ENCODE peak calls at places on chromosomes 16 and 17, in four cellular contexts. K is A549, Z is sigmoid colon, T is upper lobe of left lung. H is an unnamed sample.

GRCh38 chr16:85984947-85985451 is 86.0 kb downstream of the IRF8 start:
- DNase-seq in K (no peak), Z (peak), T (no peak), H (no peak)

GRCh38 chr17:74179576-74179975 is 23.9 kb upstream of the RPL38 start:
- DNase-seq in Z (no peak), T (no peak), K (no peak), H (no peak)

GRCh38 chr16:17105239-17105721 is 365.5 kb downstream of the XYLT1 start:
- DNase-seq in K (no peak), Z (no peak), T (no peak), H (no peak)

GRCh38 chr16:2507679-2508064 is 6.1 kb upstream of the ATP6V0C start:
- DNase-seq in Z (peak), T (peak), K (no peak), H (no peak)

GRCh38 chr17:56812971-56813388 is 20.7 kb downstream of the C17orf67 start:
- DNase-seq in K (no peak), T (no peak), Z (no peak), H (no peak)

GRCh38 chr16:27327586-27327915 is 13.8 kb downstream of the IL4R start:
- DNase-seq in K (no peak), Z (no peak), T (no peak), H (no peak)

GRCh38 chr16:70740919-70741778 is 55.3 kb upstream of the MTSS2 start:
- DNase-seq in T (no peak), Z (no peak), K (no peak), H (no peak)

GRCh38 chr17:35811759-35812158 is 2.5 kb downstream of the TAF15 start:
- DNase-seq in K (no peak), T (no peak), Z (no peak), H (no peak)

GRCh38 chr17:50881182-50881581 is 15.0 kb upstream of the TOB1 start:
- DNase-seq in T (no peak), Z (no peak), K (no peak), H (no peak)

GRCh38 chr17:74417178-74418045 is 14.5 kb upstream of the GPRC5C start:
- DNase-seq in Z (no peak), T (peak), K (peak), H (no peak)

GRCh38 chr16:2856061-2856670 is 1.8 kb downstream of the PRSS22 start:
- DNase-seq in K (no peak), Z (no peak), T (peak), H (no peak)

GRCh38 chr16:81896902-81897301 is 114.4 kb downstream of the SDR42E1 start:
- DNase-seq in Z (peak), K (no peak), T (no peak), H (no peak)

GRCh38 chr16:86888240-86889044 is 310.1 kb downstream of the FOXL1 start:
- DNase-seq in K (peak), Z (no peak), T (no peak), H (no peak)

GRCh38 chr17:77516902-77517301 is 376.1 kb downstream of the SEC14L1 start:
- DNase-seq in Z (no peak), T (no peak), K (no peak), H (no peak)

GRCh38 chr16:1492082-1492922 is 858 bp upstream of the TELO2 start:
- DNase-seq in Z (no peak), K (no peak), T (no peak), H (no peak)

GRCh38 chr16:1493746-1494094 is 560 bp downstream of the TELO2 start:
- DNase-seq in Z (no peak), T (no peak), K (peak), H (no peak)

GRCh38 chr16:1494129-1494640 is 1.0 kb downstream of the TELO2 start:
- DNase-seq in T (peak), Z (peak), K (peak), H (no peak)

GRCh38 chr16:1494711-1495110 is 1.6 kb downstream of the TELO2 start:
- DNase-seq in Z (peak), T (no peak), K (no peak), H (no peak)

DNA sequence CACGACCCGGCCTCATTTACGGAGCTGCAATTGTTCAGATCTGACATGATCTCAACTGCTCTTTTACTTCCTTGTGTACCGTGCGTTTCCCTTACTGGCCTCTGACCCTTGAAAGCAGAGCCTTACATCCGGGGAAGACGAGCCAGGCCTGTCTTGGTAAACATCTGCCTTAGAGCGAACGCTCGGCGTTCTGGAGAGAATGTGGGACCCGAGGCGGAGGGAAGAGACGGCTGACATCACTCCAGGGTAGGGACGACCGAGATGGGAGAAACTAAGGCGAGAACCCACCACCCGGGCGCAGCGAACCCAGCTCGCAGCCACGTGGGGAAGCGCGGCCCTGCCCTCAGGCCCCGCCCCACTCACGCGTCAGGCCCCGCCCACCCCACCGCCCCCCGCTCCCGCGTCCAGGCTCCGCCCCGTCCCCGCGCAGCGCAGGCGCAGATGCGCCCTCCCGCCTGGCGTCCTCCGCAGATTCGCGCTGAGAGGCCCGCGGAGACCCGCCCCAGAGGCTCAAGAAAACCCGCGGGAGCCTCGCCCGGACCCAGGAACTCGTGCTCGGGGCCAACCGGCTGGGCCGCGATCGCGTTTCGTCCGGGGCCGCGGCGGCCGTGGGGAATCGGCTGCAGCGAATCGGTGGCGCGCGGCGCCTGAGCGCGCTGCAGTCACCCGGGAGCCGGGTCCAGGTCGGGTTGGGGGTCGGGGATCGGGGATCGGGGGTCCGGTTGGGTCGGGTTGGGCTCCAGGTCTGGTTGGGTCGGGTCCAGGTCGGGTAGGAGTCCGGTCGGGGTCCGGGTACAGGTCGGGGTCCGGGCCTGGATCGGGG is at the start of gene TELO2:
- DNase-seq in K (peak), Z (peak), T (peak), H (peak)
- TF ChIP-seq EP300 in K (no peak), Z (no peak), T (no peak), H (no peak)

GRCh38 chr16:7482596-7483290 is 150.1 kb downstream of the RBFOX1 start:
- DNase-seq in T (no peak), K (no peak), Z (no peak), H (no peak)
- TF ChIP-seq EP300 in T (no peak), K (no peak), Z (no peak), H (no peak)

DNA sequence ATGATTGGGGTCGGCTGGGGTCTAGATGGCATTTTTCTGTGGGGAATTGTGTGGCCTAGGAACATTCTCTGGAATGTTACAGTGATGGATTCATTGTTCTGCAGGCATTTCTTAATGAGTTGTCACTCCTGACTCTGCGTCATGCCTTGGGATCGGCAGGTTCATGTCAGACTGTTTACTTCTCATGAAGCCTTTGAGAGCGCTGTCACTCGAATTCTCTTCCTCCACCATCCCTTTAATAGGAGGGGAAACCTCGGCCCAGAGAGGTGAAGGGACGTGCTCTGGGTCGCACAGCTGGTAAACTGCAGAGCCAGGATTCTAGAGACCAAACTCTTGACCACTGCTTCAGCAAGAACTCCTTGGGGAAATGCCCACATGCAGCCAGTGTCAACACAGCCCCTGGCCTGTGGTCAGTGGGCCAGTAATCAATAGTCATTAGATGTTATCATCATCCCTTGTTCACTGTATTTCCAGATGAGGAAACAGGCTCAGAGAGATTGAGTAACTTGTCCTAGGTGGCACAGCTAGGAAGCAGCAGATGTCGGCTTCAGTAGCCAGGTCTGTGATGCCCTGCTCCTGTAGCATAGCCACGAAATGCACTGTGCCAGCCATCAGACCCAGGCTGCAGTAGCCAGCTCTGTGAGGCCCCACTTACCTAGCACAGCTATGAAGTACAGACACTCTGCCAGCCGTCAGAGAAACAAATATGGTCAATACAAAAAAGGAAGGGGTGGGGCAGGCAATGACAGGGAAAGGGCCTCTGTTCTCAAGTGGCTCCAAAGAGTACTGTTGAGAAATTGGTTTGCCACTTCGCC is 259.0 kb downstream of the CPPED1 start:
- DNase-seq in T (peak), K (no peak), Z (no peak), H (no peak)
- TF ChIP-seq EP300 in T (no peak), K (no peak), Z (no peak), H (no peak)

GRCh38 chr17:8337802-8338744 is 1.6 kb upstream of the ODF4 start:
- DNase-seq in T (no peak), Z (no peak), K (no peak), H (no peak)
- TF ChIP-seq EP300 in T (no peak), Z (no peak), K (no peak), H (no peak)

GRCh38 chr17:66435182-66435581 is 132.8 kb downstream of the PRKCA start:
- DNase-seq in T (no peak), Z (no peak), K (no peak), H (no peak)
- TF ChIP-seq EP300 in T (no peak), Z (no peak), K (no peak), H (no peak)

DNA sequence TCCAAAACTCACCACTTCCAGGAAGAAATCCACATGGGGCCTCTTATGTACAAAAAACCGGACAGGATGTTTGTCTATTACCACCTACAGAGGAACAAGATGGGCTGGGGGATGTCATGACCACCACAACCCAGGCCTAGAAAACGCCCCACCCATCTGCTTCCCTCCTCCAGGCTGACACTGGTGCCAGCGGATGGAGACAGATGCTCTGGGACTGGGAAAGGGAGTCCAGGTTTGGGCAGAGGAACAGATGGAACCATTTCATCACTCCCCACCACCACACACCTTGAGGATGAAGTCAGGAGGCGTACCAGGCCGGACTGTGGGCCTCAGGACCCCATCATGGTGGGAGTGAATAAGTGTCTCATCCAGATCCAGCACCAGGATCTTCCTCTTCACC is 4.5 kb upstream of the GABARAP start:
- DNase-seq in T (no peak), Z (no peak), K (no peak), H (no peak)
- TF ChIP-seq EP300 in T (no peak), Z (no peak), K (no peak), H (no peak)

GRCh38 chr17:65515959-65516948 is 45.2 kb downstream of the AXIN2 start:
- DNase-seq in Z (peak), T (peak), K (no peak), H (no peak)
- TF ChIP-seq EP300 in Z (no peak), T (no peak), K (no peak), H (no peak)

DNA sequence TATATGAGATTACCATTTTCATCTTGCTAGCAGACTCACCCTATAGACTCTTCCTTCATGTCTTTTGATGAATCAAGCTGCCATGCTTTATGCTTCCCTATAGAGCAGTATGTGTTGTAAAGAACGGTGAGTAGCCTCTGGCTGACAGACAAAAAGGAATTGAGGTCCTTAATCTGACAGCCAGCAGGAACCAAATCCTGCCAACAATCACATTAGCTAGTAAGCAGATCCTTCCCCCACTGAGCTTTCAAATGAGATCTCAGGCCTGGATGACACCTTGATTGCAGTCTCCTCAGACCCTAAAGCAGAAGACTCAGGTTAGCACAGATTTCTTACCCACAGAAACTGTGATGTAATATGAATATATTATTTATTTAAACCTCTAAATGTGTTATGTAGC is 577.0 kb downstream of the CDH11 start:
- DNase-seq in T (no peak), K (no peak), Z (no peak), H (no peak)
- TF ChIP-seq EP300 in T (no peak), K (no peak), Z (no peak), H (no peak)

GRCh38 chr17:19671433-19671832 is 22.9 kb downstream of the ALDH3A2 start:
- DNase-seq in Z (no peak), K (no peak), T (no peak), H (no peak)

GRCh38 chr17:19676901-19677300 is 28.4 kb downstream of the ALDH3A2 start:
- DNase-seq in Z (no peak), T (peak), K (no peak), H (no peak)

GRCh38 chr17:19677736-19678379 is 29.3 kb downstream of the ALDH3A2 start:
- DNase-seq in T (no peak), Z (no peak), K (no peak), H (no peak)

GRCh38 chr17:19670906-19671305 is 22.4 kb downstream of the ALDH3A2 start:
- DNase-seq in Z (no peak), T (no peak), K (no peak), H (no peak)

DNA sequence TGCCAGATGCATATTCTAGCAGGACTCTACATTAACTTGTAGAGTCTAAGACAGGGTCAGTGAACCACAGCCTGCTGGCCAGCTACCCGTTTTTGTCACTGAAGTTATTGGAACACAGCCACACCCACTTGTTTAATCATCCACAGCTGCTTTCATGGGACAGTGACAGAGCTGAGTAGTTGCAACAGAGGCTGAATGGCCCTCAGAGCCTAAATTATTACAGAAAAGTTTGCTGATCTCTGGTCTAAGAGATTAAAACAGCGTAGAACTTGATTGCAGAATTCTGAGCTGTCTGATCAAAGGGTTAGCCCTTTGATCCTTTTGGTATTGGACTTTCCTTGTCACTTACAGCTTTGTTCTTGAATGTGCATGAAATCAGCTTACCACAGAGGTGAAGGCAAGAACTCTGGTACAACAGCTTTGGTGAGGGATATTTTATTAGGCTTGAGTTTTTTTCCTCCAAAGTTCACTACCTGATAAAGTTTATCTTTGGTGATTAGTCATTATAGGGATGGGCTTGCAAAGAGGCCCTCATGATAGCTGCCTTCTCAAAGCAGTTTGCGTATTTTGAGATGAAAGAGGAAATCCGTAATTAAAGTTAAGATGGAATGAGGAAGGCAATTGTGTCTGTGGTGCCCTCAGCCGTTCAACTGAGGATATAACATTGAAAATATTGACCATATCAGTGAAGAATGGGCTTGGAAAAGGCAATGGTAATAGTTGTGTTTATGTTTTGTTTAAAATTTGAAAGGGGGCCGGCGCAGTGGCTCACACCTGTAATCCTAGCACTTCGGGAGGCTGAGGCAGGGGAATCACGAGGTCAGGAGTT is 23.7 kb downstream of the ALDH3A2 start:
- DNase-seq in K (no peak), T (peak), Z (no peak), H (no peak)
- TF ChIP-seq EP300 in K (no peak), T (no peak), Z (no peak), H (no peak)

DNA sequence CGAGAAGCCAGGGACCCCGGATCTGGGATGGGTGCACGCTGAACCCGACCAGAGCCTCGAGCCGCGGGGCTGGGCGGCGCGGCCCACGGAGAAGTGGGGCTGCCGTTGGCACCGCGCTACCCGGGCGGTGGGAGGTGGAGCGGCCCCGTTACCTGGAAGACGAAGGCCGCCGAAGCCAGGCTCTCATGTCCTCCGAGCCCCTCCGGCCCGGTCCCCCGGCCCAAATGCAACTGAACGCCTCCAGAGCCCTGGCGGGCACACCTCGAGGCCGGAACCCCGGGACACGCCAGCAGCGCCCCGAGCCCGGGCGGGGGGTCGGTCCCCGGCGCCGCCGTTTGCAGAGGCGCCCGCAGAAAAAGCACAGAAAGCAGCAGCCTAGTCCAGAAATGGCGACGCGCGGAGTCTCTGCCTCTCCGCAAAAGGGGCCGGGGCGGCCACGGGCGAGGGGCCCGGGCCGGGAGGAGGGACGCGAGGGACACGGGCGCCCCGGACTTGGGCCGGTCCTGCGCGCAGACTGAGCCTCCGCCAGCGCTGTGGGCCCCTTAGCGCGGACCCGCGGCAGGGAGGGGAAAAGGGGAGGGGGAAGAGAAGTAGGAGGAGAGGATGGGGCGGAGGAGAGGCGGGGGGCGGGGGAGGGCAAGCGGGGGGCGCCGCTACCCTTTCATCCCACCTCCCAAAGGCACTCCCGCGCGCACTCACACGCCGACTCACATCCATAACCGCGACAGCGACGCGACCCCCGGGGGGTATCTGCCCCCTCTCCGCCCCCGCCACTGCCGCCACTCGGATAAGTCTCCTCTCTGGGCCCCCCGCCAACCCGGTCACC is 1.4 kb downstream of the AXIN2 start:
- DNase-seq in Z (no peak), T (peak), K (peak), H (peak)
- TF ChIP-seq EP300 in Z (no peak), T (no peak), K (no peak), H (no peak)